ENCODE peak calls at places on chromosomes 11 and 22, in nine cellular contexts. One of them, this sample, is unnamed.

GRCh38 chr22:42283288-42284229 is 13.1 kb upstream of the TCF20 start:
- DNase-seq in EL: peak
- DNase-seq in M059J: no peak
- DNase-seq in SHP77: no peak
- DNase-seq in coronary artery: no peak
- DNase-seq in caudate nucleus: no peak
- DNase-seq in amniotic stem cell: no peak
- DNase-seq in cardiac muscle cell: peak
- DNase-seq in naive thymus-derived CD4-positive, alpha-beta T cell: peak
- DNase-seq in this sample: no peak

GRCh38 chr11:8267280-8267679 is 3.6 kb upstream of the LMO1 start:
- DNase-seq in EL: no peak
- DNase-seq in M059J: no peak
- DNase-seq in SHP77: no peak
- DNase-seq in coronary artery: no peak
- DNase-seq in caudate nucleus: no peak
- DNase-seq in amniotic stem cell: no peak
- DNase-seq in cardiac muscle cell: no peak
- DNase-seq in naive thymus-derived CD4-positive, alpha-beta T cell: no peak
- DNase-seq in this sample: no peak

GRCh38 chr22:26374645-26375044 is 54.4 kb upstream of the ASPHD2 start:
- DNase-seq in EL: no peak
- DNase-seq in M059J: no peak
- DNase-seq in SHP77: no peak
- DNase-seq in coronary artery: no peak
- DNase-seq in caudate nucleus: no peak
- DNase-seq in amniotic stem cell: no peak
- DNase-seq in cardiac muscle cell: no peak
- DNase-seq in naive thymus-derived CD4-positive, alpha-beta T cell: no peak
- DNase-seq in this sample: no peak

GRCh38 chr22:37498289-37498909 is 12.2 kb upstream of the MFNG start:
- DNase-seq in EL: no peak
- DNase-seq in M059J: no peak
- DNase-seq in SHP77: peak
- DNase-seq in coronary artery: no peak
- DNase-seq in caudate nucleus: no peak
- DNase-seq in amniotic stem cell: no peak
- DNase-seq in cardiac muscle cell: no peak
- DNase-seq in naive thymus-derived CD4-positive, alpha-beta T cell: peak
- DNase-seq in this sample: no peak

GRCh38 chr11:98568011-98568410 is 452.7 kb upstream of the CNTN5 start:
- DNase-seq in EL: no peak
- DNase-seq in M059J: peak
- DNase-seq in SHP77: no peak
- DNase-seq in coronary artery: no peak
- DNase-seq in caudate nucleus: no peak
- DNase-seq in amniotic stem cell: no peak
- DNase-seq in cardiac muscle cell: peak
- DNase-seq in naive thymus-derived CD4-positive, alpha-beta T cell: no peak
- DNase-seq in this sample: no peak

GRCh38 chr11:69636512-69636866 is 4.5 kb upstream of the CCND1 start:
- DNase-seq in EL: peak
- DNase-seq in M059J: peak
- DNase-seq in SHP77: no peak
- DNase-seq in coronary artery: peak
- DNase-seq in caudate nucleus: no peak
- DNase-seq in amniotic stem cell: peak
- DNase-seq in cardiac muscle cell: peak
- DNase-seq in naive thymus-derived CD4-positive, alpha-beta T cell: no peak
- DNase-seq in this sample: no peak

GRCh38 chr11:41836426-41836825 is 377.0 kb upstream of the LRRC4C start:
- DNase-seq in EL: no peak
- DNase-seq in M059J: no peak
- DNase-seq in SHP77: no peak
- DNase-seq in coronary artery: no peak
- DNase-seq in caudate nucleus: no peak
- DNase-seq in amniotic stem cell: no peak
- DNase-seq in cardiac muscle cell: peak
- DNase-seq in naive thymus-derived CD4-positive, alpha-beta T cell: no peak
- DNase-seq in this sample: no peak

GRCh38 chr11:63793163-63793562 is 20.1 kb upstream of the SPINDOC start:
- DNase-seq in EL: no peak
- DNase-seq in M059J: no peak
- DNase-seq in SHP77: no peak
- DNase-seq in coronary artery: no peak
- DNase-seq in caudate nucleus: no peak
- DNase-seq in amniotic stem cell: no peak
- DNase-seq in cardiac muscle cell: no peak
- DNase-seq in naive thymus-derived CD4-positive, alpha-beta T cell: no peak
- DNase-seq in this sample: no peak

GRCh38 chr11:66312549-66313320 is 4.1 kb downstream of the CD248 start:
- DNase-seq in EL: peak
- DNase-seq in M059J: peak
- DNase-seq in SHP77: peak
- DNase-seq in coronary artery: peak
- DNase-seq in caudate nucleus: peak
- DNase-seq in amniotic stem cell: peak
- DNase-seq in cardiac muscle cell: peak
- DNase-seq in naive thymus-derived CD4-positive, alpha-beta T cell: peak
- DNase-seq in this sample: peak

GRCh38 chr11:68412593-68413475 is 47.7 kb upstream of the PPP6R3 start:
- DNase-seq in EL: no peak
- DNase-seq in M059J: peak
- DNase-seq in SHP77: no peak
- DNase-seq in coronary artery: no peak
- DNase-seq in caudate nucleus: no peak
- DNase-seq in amniotic stem cell: no peak
- DNase-seq in cardiac muscle cell: peak
- DNase-seq in naive thymus-derived CD4-positive, alpha-beta T cell: no peak
- DNase-seq in this sample: no peak

This sample was measured in epithelial cell of prostate.